ENCODE peak calls at places on chromosomes 4 and X, in six cellular contexts. D is left kidney; W is GM03348; H is activated CD4-positive, alpha-beta T cell treated with anti-CD3 and anti-CD28 coated beads, Interleukin-2, amount 10 ng/mL, durations not matched to agents 24 days and 14 days; X is HT-29; Y is SJSA1. I is an unnamed sample.

GRCh38 chrX:105894721-105895120 is 72.4 kb downstream of the NRK start:
- DNase-seq in D (no peak), W (no peak), H (no peak), X (no peak), Y (no peak), I (no peak)

GRCh38 chrX:56812515-56813105 is 83.6 kb downstream of the NBDY start:
- DNase-seq in D (no peak), W (peak; percentile 32), H (peak; percentile 83), X (no peak), Y (no peak), I (no peak)

GRCh38 chr4:29540439-29541102 is 1179.6 kb upstream of the PCDH7 start:
- DNase-seq in D (no peak), W (peak; percentile 16), H (no peak), X (no peak), Y (no peak), I (no peak)

GRCh38 chr4:159677521-159677920 is 574.6 kb downstream of the RAPGEF2 start:
- DNase-seq in D (peak; percentile 9), W (no peak), H (no peak), X (no peak), Y (no peak), I (no peak)

GRCh38 chrX:154002215-154002719 is 17.4 kb downstream of the IRAK1 start:
- DNase-seq in D (peak; percentile 80), W (peak; percentile 80), H (peak; percentile 75), X (peak; percentile 17), Y (no peak), I (no peak)

GRCh38 chr4:30283336-30283735 is 436.8 kb upstream of the PCDH7 start:
- DNase-seq in D (no peak), W (no peak), H (no peak), X (no peak), Y (no peak), I (no peak)

GRCh38 chr4:2069986-2070385 is 10.9 kb downstream of the NAT8L start:
- DNase-seq in D (no peak), W (no peak), H (no peak), X (no peak), Y (no peak), I (no peak)

GRCh38 chrX:119008122-119008744 is 33.8 kb downstream of the LONRF3 start:
- DNase-seq in D (peak; percentile 50), W (peak; percentile 57), H (peak; percentile 71), X (peak; percentile 65), Y (no peak), I (no peak)

I was measured in brain pericyte.